ENCODE peak calls at places on chromosomes 13 and 19, in eight cellular contexts. One of them, this sample, is unnamed.

GRCh38 chr13:95113601-95114000 is 187.7 kb downstream of the ABCC4 start:
- DNase-seq in RKO: no peak
- DNase-seq in GM03348: no peak
- DNase-seq in mammary epithelial cell: no peak
- DNase-seq in ELF-1: no peak
- DNase-seq in right atrium auricular region: no peak
- DNase-seq in Ammon's horn: no peak
- DNase-seq in stimulated activated CD4-positive, alpha-beta T cell treated with anti-CD3 and anti-CD28 coated beads, Interleukin-15, amount 100 ng/mL, for 1 hour: no peak
- DNase-seq in this sample: no peak

GRCh38 chr19:8512991-8513686 is 828 bp downstream of the ZNF414 start:
- DNase-seq in Ammon's horn: no peak
- DNase-seq in right atrium auricular region: no peak
- DNase-seq in stimulated activated CD4-positive, alpha-beta T cell treated with anti-CD3 and anti-CD28 coated beads, Interleukin-15, amount 100 ng/mL, for 1 hour: no peak
- DNase-seq in ELF-1: no peak
- DNase-seq in GM03348: no peak
- DNase-seq in mammary epithelial cell: no peak
- DNase-seq in RKO: no peak
- DNase-seq in this sample: no peak

GRCh38 chr13:103030776-103031175 is 35.4 kb downstream of the SLC10A2 start:
- DNase-seq in ELF-1: no peak
- DNase-seq in GM03348: no peak
- DNase-seq in RKO: no peak
- DNase-seq in mammary epithelial cell: no peak
- DNase-seq in right atrium auricular region: no peak
- DNase-seq in stimulated activated CD4-positive, alpha-beta T cell treated with anti-CD3 and anti-CD28 coated beads, Interleukin-15, amount 100 ng/mL, for 1 hour: no peak
- DNase-seq in Ammon's horn: no peak
- DNase-seq in this sample: no peak

GRCh38 chr19:2016041-2016807 is 710 bp upstream of the BTBD2 start:
- DNase-seq in ELF-1: peak
- DNase-seq in stimulated activated CD4-positive, alpha-beta T cell treated with anti-CD3 and anti-CD28 coated beads, Interleukin-15, amount 100 ng/mL, for 1 hour: no peak
- DNase-seq in GM03348: peak
- DNase-seq in Ammon's horn: peak
- DNase-seq in right atrium auricular region: peak
- DNase-seq in RKO: peak
- DNase-seq in mammary epithelial cell: peak
- DNase-seq in this sample: peak

GRCh38 chr19:58350001-58350801 is 3.1 kb downstream of the A1BG start:
- DNase-seq in ELF-1: no peak
- DNase-seq in stimulated activated CD4-positive, alpha-beta T cell treated with anti-CD3 and anti-CD28 coated beads, Interleukin-15, amount 100 ng/mL, for 1 hour: no peak
- DNase-seq in right atrium auricular region: no peak
- DNase-seq in Ammon's horn: no peak
- DNase-seq in GM03348: no peak
- DNase-seq in RKO: no peak
- DNase-seq in mammary epithelial cell: no peak
- DNase-seq in this sample: no peak

GRCh38 chr19:38917516-38917915 is 5.5 kb upstream of the CCER2 start:
- DNase-seq in ELF-1: no peak
- DNase-seq in right atrium auricular region: no peak
- DNase-seq in RKO: no peak
- DNase-seq in GM03348: no peak
- DNase-seq in mammary epithelial cell: no peak
- DNase-seq in stimulated activated CD4-positive, alpha-beta T cell treated with anti-CD3 and anti-CD28 coated beads, Interleukin-15, amount 100 ng/mL, for 1 hour: no peak
- DNase-seq in Ammon's horn: no peak
- DNase-seq in this sample: no peak

GRCh38 chr13:25214371-25215252 is 42.5 kb upstream of the AMER2 start:
- DNase-seq in GM03348: no peak
- DNase-seq in right atrium auricular region: no peak
- DNase-seq in ELF-1: peak
- DNase-seq in mammary epithelial cell: peak
- DNase-seq in stimulated activated CD4-positive, alpha-beta T cell treated with anti-CD3 and anti-CD28 coated beads, Interleukin-15, amount 100 ng/mL, for 1 hour: no peak
- DNase-seq in RKO: no peak
- DNase-seq in Ammon's horn: peak
- DNase-seq in this sample: no peak

GRCh38 chr13:50631041-50631440 is 212.5 kb downstream of the DLEU7 start:
- DNase-seq in RKO: no peak
- DNase-seq in Ammon's horn: no peak
- DNase-seq in GM03348: no peak
- DNase-seq in ELF-1: no peak
- DNase-seq in right atrium auricular region: no peak
- DNase-seq in mammary epithelial cell: no peak
- DNase-seq in stimulated activated CD4-positive, alpha-beta T cell treated with anti-CD3 and anti-CD28 coated beads, Interleukin-15, amount 100 ng/mL, for 1 hour: no peak
- DNase-seq in this sample: no peak

GRCh38 chr19:277581-278165 is 13.5 kb downstream of the PLPP2 start:
- DNase-seq in right atrium auricular region: peak
- DNase-seq in GM03348: no peak
- DNase-seq in RKO: no peak
- DNase-seq in stimulated activated CD4-positive, alpha-beta T cell treated with anti-CD3 and anti-CD28 coated beads, Interleukin-15, amount 100 ng/mL, for 1 hour: no peak
- DNase-seq in Ammon's horn: no peak
- DNase-seq in mammary epithelial cell: no peak
- DNase-seq in ELF-1: peak
- DNase-seq in this sample: no peak

GRCh38 chr13:37616131-37616530 is 17.6 kb upstream of the POSTN start:
- DNase-seq in Ammon's horn: no peak
- DNase-seq in ELF-1: no peak
- DNase-seq in right atrium auricular region: no peak
- DNase-seq in RKO: no peak
- DNase-seq in stimulated activated CD4-positive, alpha-beta T cell treated with anti-CD3 and anti-CD28 coated beads, Interleukin-15, amount 100 ng/mL, for 1 hour: no peak
- DNase-seq in GM03348: peak
- DNase-seq in mammary epithelial cell: no peak
- DNase-seq in this sample: no peak

GRCh38 chr19:40612831-40613668 is 11.9 kb downstream of the LTBP4 start:
- DNase-seq in GM03348: peak
- DNase-seq in right atrium auricular region: no peak
- DNase-seq in mammary epithelial cell: no peak
- DNase-seq in ELF-1: peak
- DNase-seq in stimulated activated CD4-positive, alpha-beta T cell treated with anti-CD3 and anti-CD28 coated beads, Interleukin-15, amount 100 ng/mL, for 1 hour: peak
- DNase-seq in Ammon's horn: no peak
- DNase-seq in RKO: no peak
- DNase-seq in this sample: no peak